ENCODE peak calls at places on chromosomes 6 and 20, in eight cellular contexts. J, E, W, O, X, F, K and Y are unnamed samples.

GRCh38 chr20:17648782-17649730 is 33.0 kb downstream of the RRBP1 start:
- DNase-seq in J (peak; percentile 57), E (peak; percentile 41), W (no peak), O (no peak), X (no peak), F (no peak), K (no peak), Y (no peak)

GRCh38 chr6:1242439-1242838 is 69.5 kb upstream of the FOXQ1 start:
- DNase-seq in J (peak; percentile 77), E (no peak), W (no peak), O (peak; percentile 33), X (peak; percentile 28), F (no peak), K (no peak), Y (no peak)

GRCh38 chr6:119137194-119138072 is 59.0 kb upstream of the FAM184A start:
- DNase-seq in J (peak; percentile 28), E (no peak), W (no peak), O (peak; percentile 67), X (no peak), F (no peak), K (no peak), Y (no peak)

GRCh38 chr6:126054258-126054702 is 67.9 kb downstream of the TRMT11 start:
- DNase-seq in J (peak; percentile 87), E (no peak), W (no peak), O (peak; percentile 63), X (peak; percentile 20), F (peak; percentile 23), K (peak; percentile 55), Y (no peak)

GRCh38 chr6:39449022-39449421 is 126.5 kb upstream of the KCNK16 start:
- DNase-seq in J (no peak), E (no peak), W (no peak), O (no peak), X (no peak), F (no peak), K (no peak), Y (no peak)

GRCh38 chr6:42339991-42340401 is 111.7 kb downstream of the TRERF1 start:
- DNase-seq in J (no peak), E (peak; percentile 75), W (no peak), O (no peak), X (no peak), F (no peak), K (no peak), Y (no peak)

GRCh38 chr6:157449610-157450009 is 68.6 kb downstream of the ZDHHC14 start:
- DNase-seq in J (no peak), E (no peak), W (no peak), O (peak; percentile 81), X (peak; percentile 28), F (peak; percentile 25), K (no peak), Y (no peak)

GRCh38 chr20:44394520-44395182 is 39.2 kb downstream of the HNF4A start:
- DNase-seq in J (no peak), E (no peak), W (no peak), O (no peak), X (peak; percentile 46), F (no peak), K (no peak), Y (no peak)

GRCh38 chr6:157649311-157650260 is 173.5 kb upstream of the SNX9 start:
- DNase-seq in J (no peak), E (no peak), W (peak; percentile 23), O (no peak), X (no peak), F (no peak), K (no peak), Y (no peak)

GRCh38 chr6:157909282-157909664 is 72.4 kb upstream of the SYNJ2 start:
- DNase-seq in J (no peak), E (no peak), W (no peak), O (no peak), X (no peak), F (no peak), K (no peak), Y (no peak)

GRCh38 chr20:32823078-32823477 is 3.3 kb downstream of the MAPRE1 start:
- DNase-seq in J (peak; percentile 93), E (peak; percentile 48), W (no peak), O (peak; percentile 90), X (peak; percentile 75), F (peak; percentile 75), K (peak; percentile 35), Y (no peak)

GRCh38 chr20:20520776-20521175 is 152.9 kb downstream of the INSM1 start:
- DNase-seq in J (peak; percentile 69), E (no peak), W (no peak), O (peak; percentile 53), X (no peak), F (peak; percentile 65), K (no peak), Y (no peak)

GRCh38 chr6:4550227-4550597 is 226.0 kb upstream of the CDYL start:
- DNase-seq in J (no peak), E (no peak), W (no peak), O (no peak), X (no peak), F (no peak), K (no peak), Y (no peak)

GRCh38 chr20:32210206-32210605 is 2.5 kb downstream of the POFUT1 start:
- DNase-seq in J (no peak), E (no peak), W (no peak), O (peak; percentile 76), X (no peak), F (no peak), K (no peak), Y (no peak)

GRCh38 chr6:167543602-167544506 is 219.0 kb downstream of the TTLL2 start:
- DNase-seq in J (peak; percentile 88), E (no peak), W (no peak), O (peak; percentile 29), X (no peak), F (peak; percentile 6), K (no peak), Y (no peak)

GRCh38 chr20:9966966-9967365 is 67.8 kb upstream of the ANKEF1 start:
- DNase-seq in J (peak; percentile 5), E (no peak), W (no peak), O (peak; percentile 9), X (no peak), F (no peak), K (no peak), Y (no peak)

GRCh38 chr20:63224272-63225081 is 8.5 kb upstream of the YTHDF1 start:
- DNase-seq in J (peak; percentile 61), E (no peak), W (no peak), O (peak; percentile 65), X (peak; percentile 66), F (peak; percentile 64), K (peak; percentile 64), Y (no peak)

GRCh38 chr20:52340036-52340634 is 148.6 kb upstream of the ZFP64 start:
- DNase-seq in J (no peak), E (no peak), W (no peak), O (peak; percentile 4), X (no peak), F (no peak), K (no peak), Y (no peak)

GRCh38 chr6:44256291-44257006 is 879 bp downstream of the SLC35B2 start:
- DNase-seq in J (no peak), E (no peak), W (no peak), O (no peak), X (no peak), F (no peak), K (no peak), Y (no peak)

GRCh38 chr6:161273752-161274487 is at the start of gene AGPAT4:
- DNase-seq in J (peak; percentile 99), E (peak; percentile 69), W (peak; percentile 91), O (peak; percentile 98), X (peak; percentile 93), F (peak; percentile 97), K (peak; percentile 69), Y (peak; percentile 91)

GRCh38 chr6:38495922-38496635 is 143.7 kb downstream of the BTBD9 start:
- DNase-seq in J (peak; percentile 18), E (peak; percentile 48), W (peak; percentile 69), O (no peak), X (no peak), F (no peak), K (no peak), Y (no peak)

GRCh38 chr6:86871681-86872080 is 65.6 kb upstream of the HTR1E start:
- DNase-seq in J (no peak), E (no peak), W (no peak), O (no peak), X (no peak), F (no peak), K (no peak), Y (no peak)

GRCh38 chr20:2142649-2143048 is 41.0 kb downstream of the STK35 start:
- DNase-seq in J (no peak), E (no peak), W (no peak), O (no peak), X (no peak), F (no peak), K (no peak), Y (no peak)

GRCh38 chr6:45560421-45560820 is 182.7 kb upstream of the SUPT3H start:
- DNase-seq in J (no peak), E (peak; percentile 44), W (no peak), O (no peak), X (no peak), F (no peak), K (no peak), Y (no peak)

GRCh38 chr6:132259070-132259469 is 142.2 kb downstream of the MOXD1 start:
- DNase-seq in J (peak; percentile 37), E (no peak), W (no peak), O (peak; percentile 64), X (peak; percentile 19), F (peak; percentile 12), K (no peak), Y (no peak)

GRCh38 chr6:3748208-3748701 is 3.3 kb downstream of the PXDC1 start:
- DNase-seq in J (peak; percentile 89), E (peak; percentile 69), W (peak; percentile 66), O (peak; percentile 79), X (peak; percentile 80), F (peak; percentile 68), K (peak; percentile 85), Y (peak; percentile 25)

GRCh38 chr6:2800552-2801316 is 35.5 kb downstream of the WRNIP1 start:
- DNase-seq in J (no peak), E (no peak), W (no peak), O (no peak), X (no peak), F (no peak), K (no peak), Y (no peak)

GRCh38 chr6:132068766-132069165 is 117.6 kb upstream of the CCN2 start:
- DNase-seq in J (no peak), E (no peak), W (no peak), O (peak; percentile 62), X (no peak), F (no peak), K (no peak), Y (no peak)

GRCh38 chr6:27297857-27298730 is 14.0 kb downstream of the POM121L2 start:
- DNase-seq in J (peak; percentile 51), E (no peak), W (no peak), O (peak; percentile 63), X (peak; percentile 27), F (peak; percentile 22), K (no peak), Y (no peak)

GRCh38 chr20:57944988-57945387 is 235.2 kb upstream of the PMEPA1 start:
- DNase-seq in J (no peak), E (no peak), W (no peak), O (no peak), X (no peak), F (no peak), K (no peak), Y (no peak)

GRCh38 chr6:26305097-26305841 is 59.7 kb upstream of the BTN3A2 start:
- DNase-seq in J (peak; percentile 56), E (peak; percentile 76), W (peak; percentile 55), O (peak; percentile 90), X (peak; percentile 75), F (peak; percentile 82), K (peak; percentile 78), Y (peak; percentile 46)

GRCh38 chr20:62336329-62336728 is 30.8 kb downstream of the LAMA5 start:
- DNase-seq in J (no peak), E (no peak), W (no peak), O (no peak), X (no peak), F (no peak), K (no peak), Y (no peak)

GRCh38 chr20:59752704-59753460 is 148.5 kb downstream of the PHACTR3 start:
- DNase-seq in J (no peak), E (no peak), W (no peak), O (no peak), X (no peak), F (no peak), K (no peak), Y (no peak)

GRCh38 chr6:112279044-112279916 is 24.9 kb upstream of the LAMA4 start:
- DNase-seq in J (no peak), E (no peak), W (no peak), O (no peak), X (no peak), F (no peak), K (no peak), Y (no peak)